ENCODE peak calls at places on chromosomes 1 and 21, in four cellular contexts. R is NCI-H1694, E is NCI-H1436, Q is NT2/D1. P is an unnamed sample.

GRCh38 chr1:208825305-208825704 is 581.1 kb upstream of the PLXNA2 start:
- DNase-seq in R (no peak), E (no peak), Q (no peak), P (no peak)

GRCh38 chr21:42846221-42846620 is 33.1 kb downstream of the WDR4 start:
- DNase-seq in R (no peak), E (no peak), Q (no peak), P (no peak)

GRCh38 chr1:10251325-10252103 is 41.1 kb downstream of the KIF1B start:
- DNase-seq in R (no peak), E (no peak), Q (no peak), P (no peak)

GRCh38 chr1:241440904-241441303 is 78.7 kb downstream of the FH start:
- DNase-seq in R (no peak), E (no peak), Q (no peak), P (no peak)

GRCh38 chr1:187033721-187034120 is 205.0 kb downstream of the PLA2G4A start:
- DNase-seq in R (no peak), E (no peak), Q (no peak), P (no peak)

GRCh38 chr1:234971586-234972297 is 156.9 kb downstream of the TOMM20 start:
- DNase-seq in R (no peak), E (no peak), Q (no peak), P (no peak)

GRCh38 chr1:55184859-55185258 is 30.3 kb downstream of the USP24 start:
- DNase-seq in R (no peak), E (no peak), Q (no peak), P (no peak)

GRCh38 chr1:45365051-45365450 is 24.8 kb upstream of the MUTYH start:
- DNase-seq in R (no peak), E (no peak), Q (no peak), P (no peak)

GRCh38 chr1:15354580-15354965 is 55.1 kb upstream of the EFHD2 start:
- DNase-seq in R (no peak), E (no peak), Q (no peak), P (no peak)

GRCh38 chr1:72635719-72636118 is 353.4 kb upstream of the NEGR1 start:
- DNase-seq in R (no peak), E (no peak), Q (no peak), P (no peak)

GRCh38 chr1:246793331-246793890 is 69.2 kb downstream of the SCCPDH start:
- DNase-seq in R (no peak), E (no peak), Q (no peak), P (no peak)

GRCh38 chr1:66415326-66415725 is 118.6 kb upstream of the SGIP1 start:
- DNase-seq in R (no peak), E (no peak), Q (no peak), P (no peak)

GRCh38 chr1:70290248-70290647 is 64.3 kb downstream of the ANKRD13C start:
- DNase-seq in R (no peak), E (no peak), Q (no peak), P (no peak)

GRCh38 chr1:48082271-48082925 is 85.2 kb upstream of the TRABD2B start:
- DNase-seq in R (no peak), E (no peak), Q (no peak), P (no peak)

GRCh38 chr1:203765029-203765837 is at the start of gene LAX1:
- DNase-seq in R (no peak), E (no peak), Q (no peak), P (no peak)

GRCh38 chr1:1068374-1069060 is 5.6 kb downstream of the RNF223 start:
- DNase-seq in R (no peak), E (peak; percentile 58), Q (no peak), P (no peak)

GRCh38 chr1:85448358-85448757 is 16.6 kb downstream of the DDAH1 start:
- DNase-seq in R (no peak), E (no peak), Q (no peak), P (no peak)

GRCh38 chr21:21163904-21164303 is 165.7 kb downstream of the NCAM2 start:
- DNase-seq in R (peak; percentile 63), E (peak; percentile 27), Q (peak; percentile 70), P (no peak)

GRCh38 chr21:38815060-38815405 is 9.3 kb downstream of the ETS2 start:
- DNase-seq in R (no peak), E (no peak), Q (no peak), P (no peak)

GRCh38 chr1:167927075-167927754 is 9.3 kb upstream of the DCAF6 start:
- DNase-seq in R (no peak), E (no peak), Q (no peak), P (no peak)

GRCh38 chr1:214005716-214006115 is 17.9 kb downstream of the PROX1 start:
- DNase-seq in R (no peak), E (no peak), Q (no peak), P (no peak)

GRCh38 chr1:6803357-6803756 is 18.1 kb downstream of the CAMTA1 start:
- DNase-seq in R (no peak), E (no peak), Q (no peak), P (no peak)

GRCh38 chr1:41633764-41634163 is 149.3 kb upstream of the EDN2 start:
- DNase-seq in R (no peak), E (no peak), Q (no peak), P (no peak)

GRCh38 chr1:3577711-3578432 is 33.4 kb downstream of the MEGF6 start:
- DNase-seq in R (no peak), E (no peak), Q (no peak), P (no peak)

P was measured in GOT3.